ENCODE peak calls at places on chromosomes 5 and 9, in eight cellular contexts. R is left ventricle myocardium inferior, D is ascending aorta, T is prostate gland, L is heart right ventricle, F is SK-N-SH, Z is transverse colon, U is Panc1. H is an unnamed sample. For H3K4me1, the result is how much of the 10 kb centered on the place peaks cover.

GRCh38 chr5:124333295-124333979 is 413.0 kb downstream of the ZNF608 start:
- DNase-seq in T (no peak), R (no peak), F (no peak), Z (no peak), L (no peak), D (no peak), U (no peak), H (no peak)

GRCh38 chr9:35464056-35465025 is 25.6 kb upstream of the RUSC2 start:
- DNase-seq in T (no peak), U (no peak), Z (no peak), R (no peak), F (no peak), D (no peak), L (no peak), H (peak)

GRCh38 chr9:73237140-73237539 is 85.5 kb downstream of the ANXA1 start:
- DNase-seq in D (no peak), F (no peak), U (no peak), Z (no peak), R (no peak), T (no peak), L (no peak), H (no peak)

GRCh38 chr9:134619456-134619982 is 22.1 kb upstream of the COL5A1 start:
- DNase-seq in F (no peak), U (no peak), R (no peak), T (no peak), D (no peak), L (no peak), Z (no peak), H (no peak)

GRCh38 chr5:2867373-2867933 is 116.0 kb upstream of the IRX2 start:
- DNase-seq in R (no peak), D (no peak), F (no peak), Z (no peak), T (no peak), L (no peak), U (no peak), H (no peak)

GRCh38 chr5:59058237-59058636 is 475.4 kb downstream of the RAB3C start:
- DNase-seq in L (no peak), R (no peak), T (no peak), Z (no peak), D (no peak), U (no peak), F (no peak), H (no peak)

GRCh38 chr9:114033397-114034103 is 44.5 kb downstream of the AMBP start:
- DNase-seq in Z (no peak), U (no peak), R (no peak), D (no peak), F (peak), L (no peak), T (peak), H (peak)

GRCh38 chr9:99431103-99431502 is 209.0 kb downstream of the SEC61B start:
- DNase-seq in R (no peak), Z (no peak), T (no peak), L (peak), D (no peak), U (no peak), F (no peak), H (peak)

GRCh38 chr5:102999191-102999590 is 120.7 kb downstream of the GIN1 start:
- DNase-seq in U (no peak), T (no peak), D (no peak), F (no peak), L (no peak), Z (no peak), R (no peak), H (no peak)

GRCh38 chr9:81906656-81907055 is 21.6 kb upstream of the SPATA31D4 start:
- DNase-seq in R (no peak), L (no peak), T (no peak), Z (no peak), F (no peak), U (no peak), D (no peak), H (no peak)

GRCh38 chr5:79829260-79829659 is 139.6 kb downstream of the CMYA5 start:
- DNase-seq in L (no peak), T (no peak), F (no peak), R (no peak), Z (no peak), D (no peak), U (no peak), H (no peak)

GRCh38 chr9:134832471-134832870 is 48.1 kb upstream of the FCN2 start:
- DNase-seq in R (no peak), U (no peak), Z (no peak), T (no peak), L (no peak), F (no peak), D (no peak), H (no peak)

GRCh38 chr9:78677326-78677725 is 380.4 kb downstream of the PSAT1 start:
- DNase-seq in D (no peak), R (no peak), L (no peak), T (no peak), U (no peak), F (no peak), Z (no peak), H (no peak)

GRCh38 chr5:1540831-1541661 is 17.3 kb upstream of the LPCAT1 start:
- DNase-seq in U (no peak), Z (no peak), T (no peak), R (no peak), L (no peak), D (no peak), F (no peak), H (no peak)

GRCh38 chr5:179118338-179118737 is 58.2 kb downstream of the ZNF354C start:
- DNase-seq in R (no peak), L (no peak), T (no peak), U (no peak), F (no peak), Z (no peak), D (no peak), H (no peak)

GRCh38 chr5:7644723-7645122 is 206.2 kb downstream of the CFAP90 start:
- DNase-seq in Z (no peak), T (no peak), R (no peak), U (no peak), L (no peak), F (no peak), D (no peak), H (no peak)

GRCh38 chr9:78001946-78002731 is 29.5 kb downstream of the GNAQ start:
- DNase-seq in F (no peak), L (no peak), D (no peak), Z (no peak), R (no peak), T (no peak), U (no peak), H (peak)

GRCh38 chr5:127031147-127031862 is 947 bp upstream of the MARCHF3 start:
- DNase-seq in R (no peak), L (no peak), T (no peak), U (no peak), D (no peak), Z (no peak), F (no peak), H (no peak)

GRCh38 chr5:115160975-115161475 is 8.7 kb downstream of the TRIM36 start:
- DNase-seq in D (no peak), L (no peak), Z (no peak), F (no peak), R (no peak), U (no peak), T (no peak), H (no peak)

GRCh38 chr5:100647461-100648230 is 112.5 kb downstream of the FAM174A start:
- DNase-seq in U (no peak), Z (peak), D (no peak), F (no peak), R (peak), T (peak), L (peak), H (peak)

GRCh38 chr9:79387091-79387490 is 184.7 kb upstream of the TLE4 start:
- DNase-seq in L (no peak), F (no peak), D (no peak), T (no peak), R (no peak), U (no peak), Z (no peak), H (no peak)

GRCh38 chr9:13083973-13084528 is 195.4 kb downstream of the MPDZ start:
- DNase-seq in T (no peak), L (no peak), R (no peak), U (no peak), Z (no peak), F (no peak), D (no peak), H (no peak)

GRCh38 chr5:14322437-14323187 is 179.5 kb downstream of the TRIO start:
- DNase-seq in Z (no peak), R (no peak), U (no peak), L (no peak), F (no peak), D (no peak), T (no peak), H (no peak)

GRCh38 chr5:158117467-158118165 is 258.7 kb upstream of the CLINT1 start:
- DNase-seq in U (no peak), T (no peak), L (no peak), Z (no peak), R (no peak), D (no peak), F (no peak), H (no peak)

GRCh38 chr5:178986326-178986960 is 8.7 kb downstream of the GRM6 start:
- DNase-seq in R (no peak), F (no peak), Z (no peak), T (no peak), D (no peak), L (no peak), U (no peak), H (no peak)

GRCh38 chr5:2747372-2748179 is 3.9 kb downstream of the IRX2 start:
- DNase-seq in L (no peak), U (no peak), Z (no peak), F (no peak), R (no peak), T (no peak), D (no peak), H (no peak)

GRCh38 chr5:142644640-142645361 is 41.1 kb downstream of the FGF1 start:
- DNase-seq in U (peak), R (no peak), D (peak), L (peak), Z (peak), F (no peak), T (peak), H (peak)

GRCh38 chr9:72911816-72912215 is 41.0 kb downstream of the ALDH1A1 start:
- DNase-seq in U (no peak), L (no peak), T (no peak), R (no peak), F (no peak), Z (no peak), D (no peak), H (no peak)

GRCh38 chr5:13956441-13956840 is 12.0 kb upstream of the DNAH5 start:
- DNase-seq in F (no peak), Z (no peak), T (no peak), U (no peak), R (no peak), D (no peak), L (no peak), H (no peak)

GRCh38 chr5:107154598-107154997 is 516.1 kb downstream of the EFNA5 start:
- DNase-seq in U (no peak), F (no peak), D (no peak), L (no peak), R (no peak), Z (no peak), T (no peak), H (no peak)

GRCh38 chr9:114216081-114216480 is 60.7 kb downstream of the COL27A1 start:
- DNase-seq in T (peak), F (peak), U (no peak), R (peak), Z (no peak), L (peak), D (no peak), H (peak)

GRCh38 chr9:130201399-130201873 is 29.2 kb downstream of the NCS1 start:
- DNase-seq in L (no peak), Z (no peak), D (no peak), T (peak), R (no peak), F (peak), U (no peak), H (no peak)

GRCh38 chr9:133561976-133562554 is 27.6 kb downstream of the ADAMTSL2 start:
- DNase-seq in T (no peak), Z (no peak), U (no peak), F (no peak), D (no peak), R (no peak), L (no peak), H (no peak)

GRCh38 chr5:10563940-10564837 is at the start of gene ANKRD33B:
- DNase-seq in F (peak), L (peak), Z (peak), U (no peak), R (peak), D (no peak), T (no peak), H (peak)

GRCh38 chr9:14349141-14349817 is 35.3 kb upstream of the NFIB start:
- DNase-seq in D (no peak), F (peak), L (peak), R (no peak), Z (no peak), U (no peak), T (no peak), H (peak)

GRCh38 chr9:14348241-14349140 is 34.5 kb upstream of the NFIB start:
- DNase-seq in R (no peak), U (no peak), T (no peak), Z (no peak), D (no peak), L (peak), F (peak), H (peak)

GRCh38 chr9:14346826-14347407 is 33.0 kb upstream of the NFIB start:
- DNase-seq in L (peak), D (no peak), R (peak), F (peak), U (no peak), T (no peak), Z (no peak), H (no peak)

GRCh38 chr9:14346301-14346721 is 32.4 kb upstream of the NFIB start:
- DNase-seq in U (no peak), F (peak), Z (no peak), D (no peak), R (peak), L (peak), T (no peak), H (no peak)

DNA sequence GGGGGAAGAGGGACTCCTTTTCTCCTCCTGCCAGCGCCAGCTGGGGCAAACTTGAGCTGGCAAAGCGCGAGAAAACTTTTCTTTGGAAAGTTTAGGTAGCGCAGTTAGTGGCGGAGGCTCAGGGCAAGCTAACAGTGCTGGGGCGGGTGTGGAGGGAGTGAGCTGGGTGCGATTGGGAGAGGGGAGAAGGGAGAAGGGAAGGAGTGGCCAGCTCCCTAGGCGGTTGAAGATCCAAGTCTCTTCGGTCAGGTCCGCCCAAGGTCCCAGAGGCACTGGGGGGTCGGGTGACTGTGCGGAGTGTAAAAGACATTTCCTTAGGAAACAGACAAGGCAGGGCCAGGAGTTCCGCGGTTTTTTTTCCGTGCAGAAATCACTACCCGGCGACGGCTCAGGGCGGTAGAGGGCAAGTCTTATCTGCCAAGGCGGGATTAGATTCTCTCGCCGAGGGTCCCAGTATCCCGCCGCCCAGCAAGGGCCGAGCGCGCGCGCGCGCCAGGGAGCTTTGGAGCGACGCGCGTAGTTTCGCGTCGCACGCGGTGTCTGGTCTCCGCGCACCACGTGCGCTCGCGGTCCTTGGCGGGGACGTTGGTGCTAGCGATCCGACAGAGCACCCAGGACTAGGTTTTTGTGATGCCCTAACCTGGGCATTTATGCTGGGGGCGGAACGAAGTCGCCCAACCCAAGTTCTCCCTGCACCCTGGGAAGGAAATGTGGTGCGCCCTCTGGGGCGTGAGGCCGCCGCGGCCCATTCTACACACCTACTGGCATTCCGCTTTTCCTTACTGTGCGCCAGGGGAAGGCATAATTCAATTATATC is 33.7 kb upstream of the NFIB start:
- DNase-seq in F (peak), L (peak), R (peak), D (no peak), T (no peak), U (no peak), Z (peak), H (peak)
- H3K4me1 ChIP-seq in F (under half), L (under half), R (half or more), D (under half), T (under half), U (under half), Z (under half), H (half or more)

GRCh38 chr5:93337138-93337537 is 243.9 kb downstream of the NR2F1-AS1 start:
- DNase-seq in F (no peak), T (no peak), R (no peak), D (no peak), L (no peak), U (no peak), Z (no peak), H (no peak)
- TF ChIP-seq CTCF in F (no peak), T (no peak), R (no peak), D (no peak), L (no peak), U (no peak), Z (no peak), H (no peak)

GRCh38 chr9:95057121-95057520 is 260.4 kb downstream of the FANCC start:
- DNase-seq in D (no peak), T (no peak), R (no peak), L (no peak), U (no peak), F (peak), Z (no peak), H (peak)
- H3K4me1 ChIP-seq in D (under half), T (under half), R (half or more), L (half or more), U (under half), F (half or more), Z (under half), H (under half)

GRCh38 chr5:149645236-149645635 is 63.9 kb downstream of the ARHGEF37 start:
- DNase-seq in L (no peak), U (no peak), D (no peak), T (no peak), Z (no peak), R (no peak), F (no peak), H (no peak)
- TF ChIP-seq CTCF in L (no peak), U (no peak), D (no peak), T (no peak), Z (no peak), R (no peak), F (no peak), H (no peak)

GRCh38 chr9:136341769-136342168 is 14.4 kb downstream of the GPSM1 start:
- DNase-seq in T (no peak), U (no peak), D (no peak), L (no peak), Z (no peak), F (no peak), R (no peak), H (no peak)

GRCh38 chr9:136339173-136339957 is 12.0 kb downstream of the GPSM1 start:
- DNase-seq in L (no peak), U (peak), T (peak), Z (peak), R (peak), D (no peak), F (peak), H (peak)

GRCh38 chr9:136341042-136341655 is 13.8 kb downstream of the GPSM1 start:
- DNase-seq in F (no peak), D (no peak), L (no peak), T (no peak), Z (no peak), U (no peak), R (peak), H (no peak)

GRCh38 chr9:136339958-136340310 is 12.6 kb downstream of the GPSM1 start:
- DNase-seq in R (no peak), D (no peak), T (no peak), Z (no peak), L (no peak), F (no peak), U (no peak), H (no peak)

GRCh38 chr9:136340356-136341041 is 13.2 kb downstream of the GPSM1 start:
- DNase-seq in T (no peak), D (no peak), Z (no peak), L (no peak), F (no peak), R (no peak), U (no peak), H (no peak)
- H3K4me1 ChIP-seq in T (under half), D (under half), Z (under half), L (under half), F (under half), R (half or more), U (under half), H (under half)

GRCh38 chr9:98021306-98022040 is 35.1 kb upstream of the NANS start:
- DNase-seq in R (peak), F (peak), T (no peak), U (no peak), D (no peak), Z (no peak), L (peak), H (no peak)

GRCh38 chr9:98020471-98021145 is 35.9 kb upstream of the NANS start:
- DNase-seq in R (no peak), U (no peak), T (no peak), L (no peak), Z (no peak), F (no peak), D (no peak), H (no peak)

GRCh38 chr9:98018347-98018746 is 35.2 kb downstream of the ANP32B start:
- DNase-seq in R (no peak), D (no peak), L (no peak), F (no peak), Z (no peak), T (peak), U (no peak), H (no peak)

GRCh38 chr9:98017306-98017705 is 34.2 kb downstream of the ANP32B start:
- DNase-seq in L (no peak), U (no peak), F (no peak), D (no peak), R (no peak), T (no peak), Z (no peak), H (no peak)

GRCh38 chr9:98019098-98019497 is 36.0 kb downstream of the ANP32B start:
- DNase-seq in U (no peak), F (no peak), L (no peak), R (no peak), T (no peak), D (no peak), Z (no peak), H (no peak)
- TF ChIP-seq CTCF in U (no peak), F (no peak), L (no peak), R (no peak), T (no peak), D (no peak), Z (no peak), H (no peak)